ENCODE peak calls at places on chromosome 6, in seven cellular contexts. One of them, this sample, is unnamed.
A peak's percentile ranks its signal among the peaks of the same experiment; 100 is the strongest.

GRCh38 chr6:44761046-44761445 is 373.5 kb downstream of the CDC5L start:
- DNase-seq in fibroblast of lung: no peak
- DNase-seq in mammary epithelial cell: no peak
- DNase-seq in hepatocyte: no peak
- DNase-seq in PC-3: no peak
- DNase-seq in neural progenitor cell: no peak
- DNase-seq in OCI-LY7: no peak
- DNase-seq in this sample: no peak

GRCh38 chr6:145241039-145241438 is 494.3 kb downstream of the EPM2A start:
- DNase-seq in fibroblast of lung: peak; percentile 83
- DNase-seq in mammary epithelial cell: peak; percentile 6
- DNase-seq in hepatocyte: no peak
- DNase-seq in PC-3: peak; percentile 89
- DNase-seq in neural progenitor cell: no peak
- DNase-seq in OCI-LY7: no peak
- DNase-seq in this sample: no peak

GRCh38 chr6:75830959-75831885 is 82.2 kb downstream of the MYO6 start:
- DNase-seq in fibroblast of lung: peak; percentile 90
- DNase-seq in mammary epithelial cell: peak; percentile 82
- DNase-seq in hepatocyte: no peak
- DNase-seq in PC-3: no peak
- DNase-seq in neural progenitor cell: no peak
- DNase-seq in OCI-LY7: no peak
- DNase-seq in this sample: no peak

GRCh38 chr6:135438907-135439535 is 58.5 kb downstream of the AHI1 start:
- DNase-seq in fibroblast of lung: peak; percentile 12
- DNase-seq in mammary epithelial cell: peak; percentile 14
- DNase-seq in hepatocyte: peak; percentile 20
- DNase-seq in PC-3: peak; percentile 74
- DNase-seq in neural progenitor cell: peak; percentile 12
- DNase-seq in OCI-LY7: peak; percentile 73
- DNase-seq in this sample: no peak

GRCh38 chr6:163844761-163845160 is 430.2 kb downstream of the QKI start:
- DNase-seq in fibroblast of lung: no peak
- DNase-seq in mammary epithelial cell: no peak
- DNase-seq in hepatocyte: no peak
- DNase-seq in PC-3: no peak
- DNase-seq in neural progenitor cell: no peak
- DNase-seq in OCI-LY7: no peak
- DNase-seq in this sample: no peak

GRCh38 chr6:44662461-44663121 is 275.1 kb downstream of the CDC5L start:
- DNase-seq in fibroblast of lung: peak; percentile 98
- DNase-seq in mammary epithelial cell: no peak
- DNase-seq in hepatocyte: no peak
- DNase-seq in PC-3: no peak
- DNase-seq in neural progenitor cell: peak; percentile 93
- DNase-seq in OCI-LY7: peak; percentile 13
- DNase-seq in this sample: no peak

GRCh38 chr6:37072526-37072925 is 67.1 kb downstream of the FGD2 start:
- DNase-seq in fibroblast of lung: no peak
- DNase-seq in mammary epithelial cell: no peak
- DNase-seq in hepatocyte: no peak
- DNase-seq in PC-3: no peak
- DNase-seq in neural progenitor cell: no peak
- DNase-seq in OCI-LY7: no peak
- DNase-seq in this sample: peak; percentile 66

GRCh38 chr6:83505376-83505775 is 7.0 kb upstream of the PRSS35 start:
- DNase-seq in fibroblast of lung: peak; percentile 10
- DNase-seq in mammary epithelial cell: no peak
- DNase-seq in hepatocyte: no peak
- DNase-seq in PC-3: no peak
- DNase-seq in neural progenitor cell: peak; percentile 71
- DNase-seq in OCI-LY7: no peak
- DNase-seq in this sample: no peak

GRCh38 chr6:45661667-45662066 is 283.9 kb upstream of the SUPT3H start:
- DNase-seq in fibroblast of lung: peak; percentile 88
- DNase-seq in mammary epithelial cell: no peak
- DNase-seq in hepatocyte: no peak
- DNase-seq in PC-3: peak; percentile 64
- DNase-seq in neural progenitor cell: no peak
- DNase-seq in OCI-LY7: peak; percentile 45
- DNase-seq in this sample: no peak

GRCh38 chr6:41694815-41695536 is 40.4 kb downstream of the TFEB start:
- DNase-seq in fibroblast of lung: peak; percentile 53
- DNase-seq in mammary epithelial cell: no peak
- DNase-seq in hepatocyte: no peak
- DNase-seq in PC-3: peak; percentile 34
- DNase-seq in neural progenitor cell: no peak
- DNase-seq in OCI-LY7: no peak
- DNase-seq in this sample: no peak

GRCh38 chr6:21438237-21438985 is 155.1 kb upstream of the SOX4 start:
- DNase-seq in fibroblast of lung: peak; percentile 63
- DNase-seq in mammary epithelial cell: peak; percentile 51
- DNase-seq in hepatocyte: no peak
- DNase-seq in PC-3: peak; percentile 63
- DNase-seq in neural progenitor cell: no peak
- DNase-seq in OCI-LY7: peak; percentile 16
- DNase-seq in this sample: peak; percentile 66

GRCh38 chr6:37024665-37025337 is 19.3 kb downstream of the FGD2 start:
- DNase-seq in fibroblast of lung: peak; percentile 51
- DNase-seq in mammary epithelial cell: peak; percentile 97
- DNase-seq in hepatocyte: no peak
- DNase-seq in PC-3: peak; percentile 95
- DNase-seq in neural progenitor cell: no peak
- DNase-seq in OCI-LY7: no peak
- DNase-seq in this sample: peak; percentile 70

GRCh38 chr6:57104350-57104749 is 14.4 kb downstream of the ZNF451 start:
- DNase-seq in fibroblast of lung: no peak
- DNase-seq in mammary epithelial cell: no peak
- DNase-seq in hepatocyte: no peak
- DNase-seq in PC-3: no peak
- DNase-seq in neural progenitor cell: no peak
- DNase-seq in OCI-LY7: no peak
- DNase-seq in this sample: no peak
- H3K79me2 ChIP-seq in fibroblast of lung: peaks cover 34% of the 10 kb centered on the region
- H3K79me2 ChIP-seq in mammary epithelial cell: peaks cover 93% of the 10 kb centered on the region
- H3K79me2 ChIP-seq in hepatocyte: peaks cover 96% of the 10 kb centered on the region
- H3K79me2 ChIP-seq in PC-3: peaks cover 66% of the 10 kb centered on the region
- H3K79me2 ChIP-seq in neural progenitor cell: peaks cover 98% of the 10 kb centered on the region
- H3K79me2 ChIP-seq in OCI-LY7: peaks cover 71% of the 10 kb centered on the region
- H3K79me2 ChIP-seq in this sample: peaks cover 90% of the 10 kb centered on the region

GRCh38 chr6:108637963-108638362 is 77.2 kb downstream of the FOXO3 start:
- DNase-seq in fibroblast of lung: no peak
- DNase-seq in mammary epithelial cell: no peak
- DNase-seq in hepatocyte: no peak
- DNase-seq in PC-3: no peak
- DNase-seq in neural progenitor cell: no peak
- DNase-seq in OCI-LY7: no peak
- DNase-seq in this sample: no peak
- H4K20me1 ChIP-seq in fibroblast of lung: peaks cover 3% of the 10 kb centered on the region
- H4K20me1 ChIP-seq in mammary epithelial cell: no peaks in the 10 kb centered on the region
- H4K20me1 ChIP-seq in hepatocyte: peaks cover 89% of the 10 kb centered on the region
- H4K20me1 ChIP-seq in PC-3: peaks cover 15% of the 10 kb centered on the region
- H4K20me1 ChIP-seq in neural progenitor cell: peaks cover 14% of the 10 kb centered on the region
- H4K20me1 ChIP-seq in OCI-LY7: no peaks in the 10 kb centered on the region
- H4K20me1 ChIP-seq in this sample: peaks cover 40% of the 10 kb centered on the region

GRCh38 chr6:126805861-126806260 is 312.6 kb upstream of the RSPO3 start:
- DNase-seq in fibroblast of lung: peak; percentile 37
- DNase-seq in mammary epithelial cell: no peak
- DNase-seq in hepatocyte: no peak
- DNase-seq in PC-3: no peak
- DNase-seq in neural progenitor cell: no peak
- DNase-seq in OCI-LY7: no peak
- DNase-seq in this sample: no peak

GRCh38 chr6:126803769-126804168 is 314.7 kb upstream of the RSPO3 start:
- DNase-seq in fibroblast of lung: no peak
- DNase-seq in mammary epithelial cell: no peak
- DNase-seq in hepatocyte: no peak
- DNase-seq in PC-3: no peak
- DNase-seq in neural progenitor cell: peak; percentile 51
- DNase-seq in OCI-LY7: no peak
- DNase-seq in this sample: no peak

GRCh38 chr6:126804255-126805064 is 314.0 kb upstream of the RSPO3 start:
- DNase-seq in fibroblast of lung: peak; percentile 30
- DNase-seq in mammary epithelial cell: peak; percentile 33
- DNase-seq in hepatocyte: peak; percentile 61
- DNase-seq in PC-3: peak; percentile 63
- DNase-seq in neural progenitor cell: peak; percentile 59
- DNase-seq in OCI-LY7: peak; percentile 17
- DNase-seq in this sample: peak; percentile 18
- H3K4me1 ChIP-seq in fibroblast of lung: no peaks in the 10 kb centered on the region
- H3K4me1 ChIP-seq in mammary epithelial cell: no peaks in the 10 kb centered on the region
- H3K4me1 ChIP-seq in hepatocyte: no peaks in the 10 kb centered on the region
- H3K4me1 ChIP-seq in PC-3: no peaks in the 10 kb centered on the region
- H3K4me1 ChIP-seq in neural progenitor cell: peaks cover 26% of the 10 kb centered on the region
- H3K4me1 ChIP-seq in OCI-LY7: no peaks in the 10 kb centered on the region
- H3K4me1 ChIP-seq in this sample: no peaks in the 10 kb centered on the region

DNA sequence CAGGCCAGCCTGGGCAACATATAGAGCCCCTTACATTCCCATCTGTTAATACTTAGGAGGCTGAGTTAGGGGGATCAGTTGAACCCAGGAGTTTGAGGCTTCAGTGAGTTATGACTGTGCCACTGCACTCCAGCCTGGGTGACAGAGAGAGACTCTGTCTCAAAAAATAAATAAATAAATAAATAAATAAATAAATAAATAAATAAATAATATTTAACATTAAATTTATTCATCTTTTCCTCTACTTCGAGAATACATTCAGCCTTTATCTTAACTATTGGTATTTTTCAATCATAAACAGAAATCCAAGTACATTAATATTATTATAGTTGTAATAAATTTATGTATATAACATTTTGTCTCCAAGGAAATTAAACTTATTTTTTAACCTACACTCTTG is 1227.7 kb upstream of the GJE1 start:
- DNase-seq in fibroblast of lung: no peak
- DNase-seq in mammary epithelial cell: no peak
- DNase-seq in hepatocyte: no peak
- DNase-seq in PC-3: no peak
- DNase-seq in neural progenitor cell: no peak
- DNase-seq in OCI-LY7: no peak
- DNase-seq in this sample: no peak
- H3K79me2 ChIP-seq in fibroblast of lung: no peaks in the 10 kb centered on the region
- H3K79me2 ChIP-seq in mammary epithelial cell: no peaks in the 10 kb centered on the region
- H3K79me2 ChIP-seq in hepatocyte: no peaks in the 10 kb centered on the region
- H3K79me2 ChIP-seq in PC-3: no peaks in the 10 kb centered on the region
- H3K79me2 ChIP-seq in neural progenitor cell: no peaks in the 10 kb centered on the region
- H3K79me2 ChIP-seq in OCI-LY7: no peaks in the 10 kb centered on the region
- H3K79me2 ChIP-seq in this sample: no peaks in the 10 kb centered on the region

GRCh38 chr6:38080889-38081288 is 261.4 kb downstream of the ZFAND3 start:
- DNase-seq in fibroblast of lung: peak; percentile 15
- DNase-seq in mammary epithelial cell: peak; percentile 62
- DNase-seq in hepatocyte: peak; percentile 19
- DNase-seq in PC-3: peak; percentile 93
- DNase-seq in neural progenitor cell: no peak
- DNase-seq in OCI-LY7: no peak
- DNase-seq in this sample: no peak
- H4K20me1 ChIP-seq in fibroblast of lung: no peaks in the 10 kb centered on the region
- H4K20me1 ChIP-seq in mammary epithelial cell: no peaks in the 10 kb centered on the region
- H4K20me1 ChIP-seq in hepatocyte: peaks cover 36% of the 10 kb centered on the region
- H4K20me1 ChIP-seq in PC-3: peaks cover 38% of the 10 kb centered on the region
- H4K20me1 ChIP-seq in neural progenitor cell: peaks cover 4% of the 10 kb centered on the region
- H4K20me1 ChIP-seq in OCI-LY7: no peaks in the 10 kb centered on the region
- H4K20me1 ChIP-seq in this sample: peaks cover 7% of the 10 kb centered on the region

DNA sequence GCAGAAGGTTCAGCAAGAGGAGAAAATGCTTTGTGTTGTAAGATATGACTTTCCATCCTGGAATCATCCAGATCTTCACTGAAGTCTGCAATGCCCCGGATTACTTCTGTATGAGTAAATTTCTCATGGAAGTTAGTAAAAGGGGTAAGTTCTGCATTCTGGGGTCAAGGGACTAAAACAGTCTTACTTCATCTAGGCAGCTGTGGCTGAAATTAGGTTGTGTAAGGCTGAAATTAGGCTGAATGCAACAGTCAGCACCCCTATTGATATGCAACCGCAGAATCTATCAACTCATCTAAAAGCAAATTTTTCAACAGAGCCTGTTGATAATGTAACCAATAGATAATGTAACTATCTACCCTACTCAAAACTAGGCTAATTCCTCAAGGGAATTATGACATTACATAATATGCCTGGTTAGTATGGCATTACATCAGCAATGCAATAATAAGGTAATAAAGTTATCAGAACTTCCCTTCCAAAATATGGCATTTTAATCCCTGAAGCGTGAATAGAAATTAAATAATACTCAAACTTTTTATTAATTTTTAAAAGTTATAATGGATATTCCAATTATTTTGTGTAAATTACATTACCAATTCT is 671.7 kb upstream of the CITED2 start:
- DNase-seq in fibroblast of lung: no peak
- DNase-seq in mammary epithelial cell: no peak
- DNase-seq in hepatocyte: no peak
- DNase-seq in PC-3: no peak
- DNase-seq in neural progenitor cell: no peak
- DNase-seq in OCI-LY7: no peak
- DNase-seq in this sample: no peak
- H3K4me1 ChIP-seq in fibroblast of lung: peaks cover 6% of the 10 kb centered on the region
- H3K4me1 ChIP-seq in mammary epithelial cell: peaks cover 43% of the 10 kb centered on the region
- H3K4me1 ChIP-seq in hepatocyte: no peaks in the 10 kb centered on the region
- H3K4me1 ChIP-seq in PC-3: peaks cover 49% of the 10 kb centered on the region
- H3K4me1 ChIP-seq in neural progenitor cell: peaks cover 13% of the 10 kb centered on the region
- H3K4me1 ChIP-seq in OCI-LY7: no peaks in the 10 kb centered on the region
- H3K4me1 ChIP-seq in this sample: no peaks in the 10 kb centered on the region

GRCh38 chr6:161010418-161010817 is 18.8 kb downstream of the MAP3K4 start:
- DNase-seq in fibroblast of lung: peak; percentile 84
- DNase-seq in mammary epithelial cell: peak; percentile 45
- DNase-seq in hepatocyte: no peak
- DNase-seq in PC-3: peak; percentile 65
- DNase-seq in neural progenitor cell: no peak
- DNase-seq in OCI-LY7: no peak
- DNase-seq in this sample: no peak
- H3K79me2 ChIP-seq in fibroblast of lung: peaks cover 20% of the 10 kb centered on the region
- H3K79me2 ChIP-seq in mammary epithelial cell: peaks cover 86% of the 10 kb centered on the region
- H3K79me2 ChIP-seq in hepatocyte: peaks cover 84% of the 10 kb centered on the region
- H3K79me2 ChIP-seq in PC-3: peaks cover 97% of the 10 kb centered on the region
- H3K79me2 ChIP-seq in neural progenitor cell: peaks cover 99% of the 10 kb centered on the region
- H3K79me2 ChIP-seq in OCI-LY7: peaks cover 7% of the 10 kb centered on the region
- H3K79me2 ChIP-seq in this sample: peaks cover 90% of the 10 kb centered on the region

This sample was measured in DND-41.